ENCODE peak calls at places on chromosomes 11 and 22, in four cellular contexts. U is HCT116, T is HepG2, N is K562. X is an unnamed sample.

GRCh38 chr11:121797496-121797895 is 318.5 kb downstream of the BLID start:
- DNase-seq in U (no peak), T (no peak), N (no peak), X (no peak)

GRCh38 chr22:45112136-45112879 is 51.4 kb upstream of the NUP50 start:
- DNase-seq in U (no peak), T (no peak), N (no peak), X (no peak)

GRCh38 chr11:128630367-128631230 is 43.2 kb upstream of the ETS1 start:
- DNase-seq in U (peak; percentile 56), T (peak; percentile 62), N (peak; percentile 79), X (peak; percentile 75)

GRCh38 chr11:62994775-62995174 is 10.0 kb upstream of the SLC22A6 start:
- DNase-seq in U (no peak), T (no peak), N (no peak), X (no peak)

GRCh38 chr22:35470903-35471321 is 69.7 kb upstream of the RASD2 start:
- DNase-seq in U (peak; percentile 28), T (peak; percentile 83), N (peak; percentile 38), X (no peak)

GRCh38 chr11:77346906-77347603 is 45.6 kb upstream of the GDPD4 start:
- DNase-seq in U (no peak), T (no peak), N (no peak), X (no peak)

GRCh38 chr22:50504245-50505211 is 3.0 kb downstream of the LMF2 start:
- DNase-seq in U (no peak), T (no peak), N (no peak), X (no peak)

GRCh38 chr22:28819253-28820096 is 19.1 kb upstream of the XBP1 start:
- DNase-seq in U (no peak), T (peak; percentile 91), N (no peak), X (no peak)

GRCh38 chr11:30452842-30453241 is 129.9 kb downstream of the ARL14EP start:
- DNase-seq in U (no peak), T (no peak), N (no peak), X (no peak)

GRCh38 chr11:99098751-99099150 is 78.0 kb downstream of the CNTN5 start:
- DNase-seq in U (no peak), T (no peak), N (no peak), X (no peak)

GRCh38 chr11:119693253-119693815 is 35.7 kb downstream of the NECTIN1 start:
- DNase-seq in U (no peak), T (no peak), N (no peak), X (no peak)

GRCh38 chr22:35258144-35258988 is 1.1 kb downstream of the HMGXB4 start:
- DNase-seq in U (no peak), T (no peak), N (peak; percentile 12), X (no peak)

GRCh38 chr22:44382461-44383038 is 69.8 kb upstream of the SHISAL1 start:
- DNase-seq in U (no peak), T (peak; percentile 3), N (no peak), X (no peak)

GRCh38 chr11:58928691-58929090 is 10.6 kb upstream of the GLYATL1 start:
- DNase-seq in U (no peak), T (no peak), N (no peak), X (no peak)

GRCh38 chr11:14644396-14645246 is 1.0 kb downstream of the PDE3B start:
- DNase-seq in U (peak; percentile 12), T (peak; percentile 45), N (no peak), X (no peak)

GRCh38 chr11:14891143-14892035 is 642 bp downstream of the CYP2R1 start:
- DNase-seq in U (peak; percentile 84), T (no peak), N (peak; percentile 89), X (no peak)

GRCh38 chr11:62542111-62542745 is 4.4 kb downstream of the AHNAK start:
- DNase-seq in U (no peak), T (no peak), N (no peak), X (no peak)

GRCh38 chr11:109971184-109971523 is 122.0 kb upstream of the ZC3H12C start:
- DNase-seq in U (no peak), T (no peak), N (no peak), X (no peak)

GRCh38 chr22:48464246-48464645 is 1363.4 kb downstream of the BRD1 start:
- DNase-seq in U (no peak), T (no peak), N (no peak), X (no peak)

GRCh38 chr11:1224491-1225385 is 1.9 kb downstream of the MUC5B start:
- DNase-seq in U (no peak), T (no peak), N (no peak), X (no peak)

GRCh38 chr11:118211006-118211405 is 13.8 kb downstream of the JAML start:
- DNase-seq in U (no peak), T (no peak), N (no peak), X (no peak)

GRCh38 chr22:29758068-29758622 is 8.7 kb downstream of the ZMAT5 start:
- DNase-seq in U (no peak), T (no peak), N (no peak), X (no peak)

GRCh38 chr11:7651140-7651551 is 22.2 kb downstream of the CYB5R2 start:
- DNase-seq in U (no peak), T (no peak), N (no peak), X (no peak)

GRCh38 chr22:46089426-46090041 is 60.8 kb upstream of the PPARA start:
- DNase-seq in U (no peak), T (no peak), N (no peak), X (no peak)

GRCh38 chr11:67500818-67501584 is 4.2 kb downstream of the PITPNM1 start:
- DNase-seq in U (no peak), T (no peak), N (no peak), X (no peak)

GRCh38 chr11:575324-575995 is 810 bp upstream of the PHRF1 start:
- DNase-seq in U (peak; percentile 24), T (peak; percentile 59), N (no peak), X (no peak)

GRCh38 chr11:104332110-104332509 is 168.2 kb upstream of the PDGFD start:
- DNase-seq in U (peak; percentile 32), T (peak; percentile 5), N (no peak), X (no peak)

GRCh38 chr11:1050581-1051355 is 14.2 kb upstream of the MUC6 start:
- DNase-seq in U (peak; percentile 48), T (peak; percentile 53), N (peak; percentile 84), X (peak; percentile 54)

GRCh38 chr22:41658869-41659268 is 29.8 kb downstream of the SNU13 start:
- DNase-seq in U (no peak), T (no peak), N (no peak), X (no peak)

GRCh38 chr11:8138526-8138925 is 30.3 kb downstream of the RIC3 start:
- DNase-seq in U (no peak), T (no peak), N (no peak), X (no peak)

GRCh38 chr11:68946416-68947090 is 34.2 kb downstream of the MRGPRD start:
- DNase-seq in U (no peak), T (no peak), N (no peak), X (no peak)

GRCh38 chr11:10778217-10778970 is 27.3 kb downstream of the CTR9 start:
- DNase-seq in U (no peak), T (no peak), N (no peak), X (no peak)

GRCh38 chr11:67352546-67353316 is 615 bp downstream of the POLD4 start:
- DNase-seq in U (no peak), T (peak; percentile 20), N (peak; percentile 47), X (no peak)

GRCh38 chr22:22573047-22573889 is 14.2 kb upstream of the PRAME start:
- DNase-seq in U (no peak), T (no peak), N (no peak), X (no peak)

GRCh38 chr11:66336234-66337102 is at the start of gene RIN1:
- DNase-seq in U (peak; percentile 82), T (peak; percentile 89), N (peak; percentile 84), X (peak; percentile 81)

GRCh38 chr11:66335531-66336233 is 552 bp downstream of the RIN1 start:
- DNase-seq in U (no peak), T (no peak), N (no peak), X (no peak)

GRCh38 chr11:66339163-66339675 is 3.0 kb upstream of the RIN1 start:
- DNase-seq in U (no peak), T (no peak), N (no peak), X (no peak)

GRCh38 chr11:66338276-66339162 is 2.3 kb upstream of the RIN1 start:
- DNase-seq in U (no peak), T (no peak), N (no peak), X (no peak)

DNA sequence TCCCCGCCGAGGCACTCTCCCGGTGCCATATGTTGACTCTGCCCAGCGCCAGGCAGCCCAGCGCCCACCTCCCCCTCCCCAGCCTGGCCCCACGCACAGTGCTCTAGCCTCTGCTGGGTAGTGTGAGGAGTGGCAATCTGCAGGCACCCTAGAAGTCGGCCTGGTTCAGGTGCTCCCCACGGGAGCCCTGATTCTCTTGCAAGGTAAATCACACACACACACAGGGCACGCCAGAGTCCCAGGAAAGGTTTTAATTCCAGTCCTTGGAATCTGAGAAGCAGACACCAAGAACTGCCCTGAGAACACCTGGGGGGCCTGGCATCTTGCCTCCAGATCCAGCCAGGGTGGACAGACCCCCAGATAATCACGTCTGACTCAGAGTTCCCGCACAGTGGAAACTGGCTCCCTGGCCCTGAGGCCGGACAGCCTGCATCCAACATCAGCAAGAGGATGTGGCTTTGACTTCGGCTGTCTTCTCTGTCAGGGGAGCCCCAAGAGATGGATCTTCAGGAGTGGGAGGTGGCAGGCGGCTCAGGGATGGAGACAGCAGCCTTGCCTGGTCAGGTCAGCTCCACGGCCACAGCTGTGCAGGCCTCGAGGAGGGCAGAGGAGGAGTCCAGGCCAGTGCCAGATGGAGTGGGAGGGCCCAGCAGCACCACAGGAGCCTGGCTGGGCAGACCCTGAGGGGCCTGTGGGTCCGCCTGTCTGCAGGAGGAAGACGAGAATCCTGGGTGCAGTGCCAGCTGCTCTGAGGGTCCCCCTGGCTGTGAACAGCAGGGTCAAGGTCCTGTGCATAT is 1.1 kb upstream of the RIN1 start:
- DNase-seq in U (no peak), T (no peak), N (no peak), X (no peak)
- TF ChIP-seq TCF7L2 in U (no peak), T (no peak), N (no peak), X (no peak)

GRCh38 chr11:64207247-64208085 is 945 bp downstream of the FERMT3 start:
- DNase-seq in U (no peak), T (no peak), N (peak; percentile 89), X (no peak)
- TF ChIP-seq POLR2AphosphoS5 in U (no peak), T (no peak), N (peak; percentile 79), X (no peak)

GRCh38 chr11:18239655-18240054 is 3.1 kb upstream of the SAA4 start:
- DNase-seq in U (no peak), T (peak; percentile 19), N (no peak), X (no peak)

GRCh38 chr11:18248561-18248960 is at the start of gene SAA2:
- DNase-seq in U (no peak), T (no peak), N (no peak), X (no peak)

GRCh38 chr11:18245396-18245795 is 3.1 kb downstream of the SAA2 start:
- DNase-seq in U (no peak), T (no peak), N (no peak), X (no peak)

DNA sequence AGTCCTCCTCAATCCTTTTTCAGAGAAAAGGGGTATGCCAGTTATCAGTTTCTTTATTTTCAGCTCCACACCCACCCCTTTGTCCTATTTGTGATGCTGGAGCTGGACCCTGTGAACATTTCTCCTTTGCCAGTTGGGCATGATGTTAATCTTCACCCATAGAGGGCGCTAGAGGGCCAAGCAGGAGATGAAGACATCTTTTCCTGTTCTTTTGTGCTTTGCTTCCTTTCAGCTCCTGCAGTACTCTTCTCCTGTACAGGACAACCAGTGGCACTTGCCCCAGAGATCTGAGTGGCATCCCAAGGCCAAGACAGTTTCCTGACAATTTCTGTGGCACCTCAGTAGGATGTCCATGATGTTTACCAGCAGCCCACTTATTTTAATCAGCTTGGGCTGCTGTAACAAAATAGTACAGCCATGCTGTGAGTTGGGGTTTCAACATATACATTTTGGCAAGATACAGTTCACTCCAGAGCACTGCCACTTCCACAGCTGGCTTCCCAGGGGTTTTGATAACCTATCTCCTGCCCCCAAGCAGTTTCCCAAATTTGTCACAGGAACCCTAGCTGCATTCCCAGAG is 4.6 kb downstream of the SAA2 start:
- DNase-seq in U (peak; percentile 63), T (peak; percentile 52), N (peak; percentile 61), X (peak; percentile 54)
- TF ChIP-seq TCF7L2 in U (no peak), T (no peak), N (no peak), X (no peak)

GRCh38 chr11:36012410-36012809 is 68.5 kb downstream of the LDLRAD3 start:
- DNase-seq in U (no peak), T (no peak), N (no peak), X (no peak)
- TF ChIP-seq POLR2AphosphoS5 in U (no peak), T (no peak), N (no peak), X (no peak)

X was measured in Panc1.